ENCODE peak calls at places on chromosomes 7 and 10, in eight cellular contexts. D is stimulated activated CD4-positive, alpha-beta T cell treated with anti-CD3 and anti-CD28 coated beads, Interleukin-15, amount 100 ng/mL, for 1 hour; S is NCI-H524 treated with DMSO at 0.1 percent for 48 hours; E is SK-N-SH; O is Kasumi-1; U is amygdala; X is occipital lobe; Y is left kidney. V is an unnamed sample.

GRCh38 chr10:69089638-69090599 is 2.0 kb downstream of the SRGN start:
- DNase-seq in S (no peak), U (no peak), Y (no peak), X (no peak), D (peak; percentile 27), E (no peak), O (no peak), V (no peak)

GRCh38 chr7:71740196-71740560 is 608.2 kb downstream of the GALNT17 start:
- DNase-seq in X (no peak), S (no peak), Y (no peak), U (no peak), E (no peak), O (no peak), D (no peak), V (no peak)

GRCh38 chr7:152052772-152053171 is 27.3 kb downstream of the GALNT11 start:
- DNase-seq in U (no peak), S (no peak), O (no peak), Y (peak; percentile 4), E (no peak), X (no peak), D (no peak), V (no peak)

GRCh38 chr10:59222788-59223187 is 46.3 kb downstream of the PHYHIPL start:
- DNase-seq in X (no peak), O (no peak), Y (no peak), S (no peak), D (no peak), U (no peak), E (no peak), V (no peak)

GRCh38 chr10:3186365-3186764 is 13.8 kb upstream of the PITRM1 start:
- DNase-seq in X (no peak), S (no peak), Y (no peak), U (no peak), E (no peak), O (no peak), D (no peak), V (no peak)

GRCh38 chr10:7507887-7508726 is 97.3 kb upstream of the SFMBT2 start:
- DNase-seq in Y (no peak), E (no peak), U (no peak), O (peak; percentile 99), X (no peak), S (no peak), D (no peak), V (no peak)

GRCh38 chr10:89274928-89275327 is 23.4 kb upstream of the LIPA start:
- DNase-seq in U (no peak), E (no peak), X (no peak), O (no peak), D (no peak), S (no peak), Y (no peak), V (no peak)

GRCh38 chr10:95214369-95214768 is 20.3 kb downstream of the ACSM6 start:
- DNase-seq in E (no peak), D (no peak), X (no peak), O (no peak), Y (no peak), S (no peak), U (no peak), V (peak; percentile 7)

GRCh38 chr10:4767033-4767814 is 58.8 kb upstream of the AKR1E2 start:
- DNase-seq in U (no peak), X (no peak), O (peak; percentile 77), D (no peak), S (no peak), E (peak; percentile 31), Y (peak; percentile 60), V (peak; percentile 16)

GRCh38 chr10:77967611-77968022 is 41.1 kb upstream of the DLG5 start:
- DNase-seq in Y (peak; percentile 96), S (no peak), D (no peak), O (no peak), U (no peak), X (no peak), E (peak; percentile 47), V (no peak)

GRCh38 chr10:97494863-97495506 is 3.2 kb downstream of the MMS19 start:
- DNase-seq in X (no peak), Y (peak; percentile 26), U (no peak), E (no peak), D (no peak), O (no peak), S (no peak), V (no peak)

GRCh38 chr10:17386021-17386420 is 68.4 kb downstream of the ST8SIA6 start:
- DNase-seq in O (no peak), S (no peak), E (no peak), X (no peak), U (no peak), Y (no peak), D (no peak), V (no peak)

GRCh38 chr10:45408421-45409319 is 34.7 kb downstream of the ALOX5 start:
- DNase-seq in Y (peak; percentile 31), S (no peak), E (no peak), X (no peak), D (no peak), O (no peak), U (no peak), V (no peak)

GRCh38 chr10:58791137-58791536 is 278.5 kb downstream of the BICC1 start:
- DNase-seq in E (no peak), S (no peak), X (no peak), Y (no peak), O (no peak), U (no peak), D (no peak), V (no peak)

GRCh38 chr10:87991946-87992345 is 128.5 kb downstream of the PTEN start:
- DNase-seq in X (no peak), O (no peak), S (no peak), Y (no peak), E (no peak), U (no peak), D (no peak), V (no peak)

GRCh38 chr7:156848979-156849378 is 44.0 kb downstream of the LMBR1 start:
- DNase-seq in O (no peak), Y (no peak), D (no peak), U (no peak), E (no peak), X (no peak), S (no peak), V (no peak)

GRCh38 chr10:8056378-8056777 is 1.9 kb downstream of the GATA3 start:
- DNase-seq in X (no peak), U (no peak), Y (peak; percentile 18), O (no peak), E (no peak), S (no peak), D (no peak), V (no peak)

GRCh38 chr10:1149793-1150637 is 93.8 kb downstream of the WDR37 start:
- DNase-seq in E (peak; percentile 87), D (no peak), U (no peak), O (peak; percentile 66), S (no peak), Y (peak; percentile 63), X (no peak), V (no peak)

GRCh38 chr10:63738410-63738809 is 217.2 kb downstream of the REEP3 start:
- DNase-seq in E (no peak), S (no peak), D (no peak), Y (no peak), X (no peak), U (no peak), O (no peak), V (no peak)

V was measured in NCI-H2171 treated with DMSO at 0.1 percent for 48 hours.